ENCODE peak calls at places on chromosomes 5 and 9, in seven cellular contexts. Q, M, E, B, P, A and W are unnamed samples.

GRCh38 chr5:39256472-39256871 is 37.1 kb upstream of the FYB1 start:
- DNase-seq in Q (peak; percentile 57), M (peak; percentile 86), E (no peak), B (no peak), P (peak; percentile 42), A (peak; percentile 17), W (peak; percentile 86)

GRCh38 chr9:96006961-96007360 is 131.5 kb downstream of the ERCC6L2 start:
- DNase-seq in Q (peak; percentile 43), M (peak; percentile 70), E (no peak), B (no peak), P (no peak), A (no peak), W (no peak)

GRCh38 chr5:177339107-177339638 is 12.3 kb downstream of the LMAN2 start:
- DNase-seq in Q (no peak), M (no peak), E (peak; percentile 58), B (no peak), P (no peak), A (no peak), W (no peak)

GRCh38 chr5:72280655-72281069 is 39.4 kb downstream of the MRPS27 start:
- DNase-seq in Q (peak; percentile 61), M (peak; percentile 70), E (no peak), B (no peak), P (peak; percentile 60), A (no peak), W (peak; percentile 47)

GRCh38 chr5:83472508-83473343 is 1.2 kb downstream of the VCAN start:
- DNase-seq in Q (no peak), M (peak; percentile 67), E (peak; percentile 89), B (peak; percentile 64), P (no peak), A (no peak), W (no peak)

GRCh38 chr5:3835817-3836216 is 240.2 kb downstream of the IRX1 start:
- DNase-seq in Q (no peak), M (no peak), E (no peak), B (no peak), P (no peak), A (no peak), W (no peak)

GRCh38 chr9:114572199-114572598 is 15.4 kb upstream of the ATP6V1G1 start:
- DNase-seq in Q (no peak), M (no peak), E (no peak), B (no peak), P (no peak), A (no peak), W (no peak)

GRCh38 chr5:149094996-149095395 is 32.1 kb upstream of the SH3TC2 start:
- DNase-seq in Q (no peak), M (no peak), E (no peak), B (no peak), P (no peak), A (no peak), W (no peak)

GRCh38 chr9:77224750-77225312 is 47.5 kb downstream of the VPS13A start:
- DNase-seq in Q (peak; percentile 31), M (peak; percentile 51), E (no peak), B (no peak), P (no peak), A (no peak), W (peak; percentile 28)

GRCh38 chr9:76704601-76705204 is 59.5 kb upstream of the PCA3 start:
- DNase-seq in Q (peak; percentile 41), M (peak; percentile 94), E (no peak), B (no peak), P (peak; percentile 91), A (peak; percentile 65), W (peak; percentile 78)

GRCh38 chr9:127104465-127105311 is 17.7 kb downstream of the ANGPTL2 start:
- DNase-seq in Q (no peak), M (peak; percentile 63), E (no peak), B (no peak), P (no peak), A (no peak), W (no peak)

GRCh38 chr9:107751522-107752235 is 262.1 kb upstream of the KLF4 start:
- DNase-seq in Q (peak; percentile 59), M (peak; percentile 90), E (no peak), B (no peak), P (peak; percentile 64), A (no peak), W (peak; percentile 79)

GRCh38 chr5:22649076-22649475 is 204.1 kb downstream of the CDH12 start:
- DNase-seq in Q (no peak), M (no peak), E (no peak), B (no peak), P (peak; percentile 87), A (no peak), W (peak; percentile 23)

GRCh38 chr9:34686231-34686630 is 4.8 kb downstream of the CCL19 start:
- DNase-seq in Q (no peak), M (peak; percentile 81), E (no peak), B (peak; percentile 21), P (no peak), A (no peak), W (no peak)

GRCh38 chr5:126884269-126884819 is 107.4 kb downstream of the LMNB1 start:
- DNase-seq in Q (peak; percentile 95), M (peak; percentile 97), E (no peak), B (no peak), P (peak; percentile 93), A (peak; percentile 50), W (peak; percentile 82)

GRCh38 chr5:125484272-125485002 is 738.0 kb upstream of the ZNF608 start:
- DNase-seq in Q (peak; percentile 69), M (peak; percentile 94), E (peak; percentile 80), B (peak; percentile 52), P (peak; percentile 92), A (peak; percentile 87), W (peak; percentile 97)

GRCh38 chr5:42656661-42657035 is 100.0 kb upstream of the CCDC152 start:
- DNase-seq in Q (no peak), M (peak; percentile 21), E (no peak), B (no peak), P (peak; percentile 6), A (no peak), W (peak; percentile 18)

GRCh38 chr9:116617389-116617788 is 69.7 kb upstream of the TRIM32 start:
- DNase-seq in Q (no peak), M (no peak), E (no peak), B (no peak), P (no peak), A (no peak), W (no peak)

GRCh38 chr5:120657083-120657482 is 193.0 kb downstream of the PRR16 start:
- DNase-seq in Q (no peak), M (no peak), E (no peak), B (no peak), P (no peak), A (no peak), W (no peak)

GRCh38 chr5:150484964-150485769 is 22.8 kb upstream of the NDST1 start:
- DNase-seq in Q (no peak), M (no peak), E (no peak), B (no peak), P (no peak), A (no peak), W (no peak)

GRCh38 chr5:151128817-151129216 is 28.8 kb downstream of the ANXA6 start:
- DNase-seq in Q (no peak), M (no peak), E (no peak), B (no peak), P (no peak), A (no peak), W (no peak)

GRCh38 chr9:76654575-76654974 is 109.7 kb upstream of the PCA3 start:
- DNase-seq in Q (peak; percentile 88), M (peak; percentile 96), E (no peak), B (no peak), P (peak; percentile 68), A (peak; percentile 50), W (peak; percentile 71)

GRCh38 chr5:172881691-172882370 is 47.8 kb downstream of the ERGIC1 start:
- DNase-seq in Q (peak; percentile 96), M (peak; percentile 85), E (no peak), B (no peak), P (peak; percentile 61), A (no peak), W (no peak)
- TF ChIP-seq CTCF in Q (no peak), M (no peak), E (no peak), B (no peak), P (no peak), A (no peak), W (no peak)

DNA sequence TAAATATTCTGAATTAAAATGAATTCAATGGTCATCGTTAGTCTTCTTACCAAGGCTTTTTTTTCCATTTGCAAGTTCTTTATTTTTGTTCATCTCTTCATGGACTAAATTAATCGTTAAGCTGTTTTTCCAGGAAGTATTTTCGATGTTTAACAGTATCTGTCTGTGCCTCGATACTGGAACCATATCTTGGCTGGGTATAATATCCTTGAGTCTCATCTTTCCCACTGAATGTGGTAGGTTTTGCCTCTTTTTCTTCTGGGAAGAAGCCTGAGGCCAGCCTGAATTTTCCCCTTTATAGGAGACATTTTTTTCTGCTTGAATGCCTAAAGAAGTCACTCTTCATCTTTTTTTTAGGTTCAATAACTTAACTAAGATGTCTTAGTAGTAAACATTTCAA is 4.0 kb upstream of the SEPTIN8 start:
- DNase-seq in Q (no peak), M (no peak), E (no peak), B (no peak), P (no peak), A (no peak), W (no peak)
- TF ChIP-seq CTCF in Q (no peak), M (no peak), E (no peak), B (no peak), P (no peak), A (no peak), W (no peak)

GRCh38 chr5:180831139-180832080 is 28.8 kb upstream of the MGAT1 start:
- DNase-seq in Q (peak; percentile 49), M (peak; percentile 65), E (peak; percentile 90), B (peak; percentile 90), P (peak; percentile 80), A (no peak), W (peak; percentile 70)
- TF ChIP-seq CTCF in Q (no peak), M (no peak), E (no peak), B (peak; percentile 13), P (no peak), A (no peak), W (no peak)

DNA sequence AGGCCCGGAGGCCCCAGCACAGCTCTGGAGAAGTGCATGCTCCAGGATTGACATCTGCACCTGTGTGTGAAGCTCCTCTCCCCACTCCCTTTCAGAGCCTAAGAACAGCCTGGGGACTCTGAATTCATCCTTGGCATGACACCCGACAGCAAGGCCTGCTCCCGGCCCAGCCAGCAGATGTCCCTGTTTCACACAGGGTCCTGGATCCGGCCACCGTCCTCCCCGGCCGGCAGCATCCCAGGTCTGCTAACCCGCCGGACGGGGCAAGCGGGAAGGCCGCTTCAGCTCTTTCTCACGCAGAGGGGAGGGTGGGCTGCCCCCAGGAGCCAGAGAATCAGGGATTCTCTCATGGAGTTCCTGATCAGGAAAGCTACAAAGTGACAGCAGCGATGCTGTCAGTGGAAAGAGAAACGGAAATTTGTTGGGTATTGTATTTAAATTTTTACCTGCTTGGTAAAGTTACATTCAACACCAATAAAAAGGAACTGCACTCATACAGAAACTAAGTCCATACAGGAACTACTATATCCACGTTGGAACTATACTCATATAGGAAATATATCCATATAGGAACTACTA is 325.3 kb upstream of the IRX4 start:
- DNase-seq in Q (no peak), M (peak; percentile 1), E (no peak), B (peak; percentile 27), P (no peak), A (no peak), W (peak; percentile 43)
- TF ChIP-seq CTCF in Q (no peak), M (no peak), E (no peak), B (peak; percentile 37), P (no peak), A (no peak), W (peak; percentile 46)

GRCh38 chr9:93052791-93053540 is 5.5 kb upstream of the SUSD3 start:
- DNase-seq in Q (no peak), M (no peak), E (no peak), B (no peak), P (no peak), A (no peak), W (no peak)
- TF ChIP-seq CTCF in Q (no peak), M (no peak), E (no peak), B (no peak), P (no peak), A (no peak), W (no peak)